ENCODE peak calls at places on chromosome 16, in seven cellular contexts. W is astrocyte of the spinal cord, V is Peyer's patch, Z is GM10248, X is lower leg skin, N is fibroblast of the aortic adventitia, I is cardiac muscle cell. M is an unnamed sample.

GRCh38 chr16:1645914-1646525 is 32.1 kb upstream of the JPT2 start:
- DNase-seq in W (peak), V (no peak), Z (no peak), X (no peak), N (no peak), I (no peak), M (no peak)

GRCh38 chr16:77288222-77288621 is 89.0 kb downstream of the SYCE1L start:
- DNase-seq in W (peak), V (no peak), Z (no peak), X (no peak), N (peak), I (peak), M (no peak)

GRCh38 chr16:15650019-15650697 is at the start of gene NDE1:
- DNase-seq in W (peak), V (peak), Z (peak), X (peak), N (peak), I (peak), M (peak)

GRCh38 chr16:20136446-20136968 is 62.8 kb upstream of the GPR139 start:
- DNase-seq in W (no peak), V (no peak), Z (no peak), X (no peak), N (no peak), I (no peak), M (no peak)

GRCh38 chr16:27945233-27945975 is 118.1 kb downstream of the GSG1L start:
- DNase-seq in W (no peak), V (no peak), Z (no peak), X (no peak), N (no peak), I (no peak), M (no peak)

GRCh38 chr16:88703486-88704309 is 2.5 kb downstream of the RNF166 start:
- DNase-seq in W (no peak), V (peak), Z (peak), X (no peak), N (no peak), I (no peak), M (no peak)

GRCh38 chr16:3004781-3005284 is 7.9 kb upstream of the CLDN9 start:
- DNase-seq in W (no peak), V (no peak), Z (no peak), X (no peak), N (no peak), I (no peak), M (peak)

GRCh38 chr16:69274699-69275235 is 36.4 kb upstream of the VPS4A start:
- DNase-seq in W (no peak), V (no peak), Z (no peak), X (no peak), N (no peak), I (peak), M (no peak)

GRCh38 chr16:3235856-3236669 is 1.1 kb upstream of the ZNF200 start:
- DNase-seq in W (no peak), V (peak), Z (no peak), X (no peak), N (no peak), I (peak), M (peak)

GRCh38 chr16:53159781-53160436 is 105.1 kb downstream of the CHD9 start:
- DNase-seq in W (peak), V (no peak), Z (peak), X (no peak), N (peak), I (peak), M (peak)

GRCh38 chr16:27226976-27227705 is 23.8 kb downstream of the KDM8 start:
- DNase-seq in W (no peak), V (no peak), Z (no peak), X (no peak), N (no peak), I (no peak), M (no peak)

GRCh38 chr16:24534634-24535033 is 4.7 kb upstream of the RBBP6 start:
- DNase-seq in W (no peak), V (no peak), Z (no peak), X (no peak), N (peak), I (no peak), M (no peak)

GRCh38 chr16:67884684-67885083 is at the start of gene NRN1L:
- DNase-seq in W (peak), V (peak), Z (no peak), X (peak), N (peak), I (peak), M (peak)

GRCh38 chr16:88084881-88085280 is 133.6 kb downstream of the BANP start:
- DNase-seq in W (no peak), V (no peak), Z (no peak), X (no peak), N (peak), I (peak), M (no peak)

GRCh38 chr16:47644166-47644565 is 183.0 kb downstream of the PHKB start:
- DNase-seq in W (peak), V (no peak), Z (no peak), X (no peak), N (peak), I (peak), M (no peak)

GRCh38 chr16:5526826-5527225 is 429.2 kb upstream of the EEF2KMT start:
- DNase-seq in W (no peak), V (no peak), Z (no peak), X (no peak), N (no peak), I (no peak), M (no peak)

GRCh38 chr16:89009343-89010209 is 32.6 kb upstream of the CBFA2T3 start:
- DNase-seq in W (no peak), V (no peak), Z (peak), X (no peak), N (peak), I (peak), M (peak)

GRCh38 chr16:49516382-49517036 is 142.9 kb downstream of the C16orf78 start:
- DNase-seq in W (no peak), V (no peak), Z (no peak), X (no peak), N (no peak), I (no peak), M (no peak)

GRCh38 chr16:2420035-2420434 is 9.2 kb upstream of the CCNF start:
- DNase-seq in W (no peak), V (no peak), Z (no peak), X (no peak), N (peak), I (peak), M (no peak)

GRCh38 chr16:79071424-79071823 is 529.1 kb downstream of the MAF start:
- DNase-seq in W (no peak), V (no peak), Z (no peak), X (no peak), N (no peak), I (no peak), M (no peak)

GRCh38 chr16:88941933-88942909 is 34.8 kb downstream of the CBFA2T3 start:
- DNase-seq in W (no peak), V (peak), Z (peak), X (no peak), N (no peak), I (peak), M (peak)

GRCh38 chr16:75099738-75100615 is 16.6 kb downstream of the LDHD start:
- DNase-seq in W (no peak), V (peak), Z (no peak), X (no peak), N (no peak), I (no peak), M (no peak)

GRCh38 chr16:15553313-15554088 is 89.5 kb downstream of the MARF1 start:
- DNase-seq in W (no peak), V (no peak), Z (no peak), X (no peak), N (peak), I (no peak), M (no peak)

GRCh38 chr16:71367243-71367976 is 8.9 kb downstream of the CALB2 start:
- DNase-seq in W (no peak), V (no peak), Z (peak), X (no peak), N (peak), I (peak), M (peak)

GRCh38 chr16:84292032-84292431 is 2.6 kb upstream of the WFDC1 start:
- DNase-seq in W (no peak), V (no peak), Z (no peak), X (no peak), N (no peak), I (no peak), M (no peak)

GRCh38 chr16:17312100-17312732 is 158.5 kb downstream of the XYLT1 start:
- DNase-seq in W (no peak), V (no peak), Z (no peak), X (no peak), N (no peak), I (no peak), M (no peak)

GRCh38 chr16:56450275-56450889 is 750 bp downstream of the NUDT21 start:
- DNase-seq in W (no peak), V (no peak), Z (no peak), X (no peak), N (peak), I (peak), M (no peak)

GRCh38 chr16:23188911-23189310 is 6.4 kb downstream of the SCNN1G start:
- DNase-seq in W (no peak), V (no peak), Z (no peak), X (no peak), N (no peak), I (no peak), M (no peak)

GRCh38 chr16:66740010-66740409 is 11.4 kb downstream of the DYNC1LI2 start:
- DNase-seq in W (peak), V (no peak), Z (peak), X (no peak), N (peak), I (peak), M (peak)

GRCh38 chr16:29820730-29821662 is 734 bp downstream of the MVP start:
- DNase-seq in W (no peak), V (peak), Z (peak), X (no peak), N (peak), I (no peak), M (no peak)

GRCh38 chr16:24771779-24772157 is 42.3 kb downstream of the TNRC6A start:
- DNase-seq in W (no peak), V (no peak), Z (no peak), X (no peak), N (peak), I (peak), M (no peak)

GRCh38 chr16:88306860-88307545 is 75.8 kb upstream of the ZNF469 start:
- DNase-seq in W (peak), V (no peak), Z (no peak), X (no peak), N (peak), I (peak), M (no peak)

GRCh38 chr16:9980981-9981380 is 201.2 kb downstream of the GRIN2A start:
- DNase-seq in W (no peak), V (no peak), Z (no peak), X (no peak), N (no peak), I (no peak), M (no peak)

GRCh38 chr16:4477966-4478365 is 1.8 kb downstream of the HMOX2 start:
- DNase-seq in W (peak), V (no peak), Z (no peak), X (no peak), N (peak), I (peak), M (no peak)
- TF ChIP-seq CTCF in W (peak), V (no peak), Z (no peak), X (no peak), N (peak), I (peak), M (no peak)

GRCh38 chr16:6970171-6970857 is 362.3 kb upstream of the RBFOX1 start:
- DNase-seq in W (no peak), V (no peak), Z (no peak), X (no peak), N (no peak), I (no peak), M (no peak)

GRCh38 chr16:6964679-6965078 is 368.0 kb upstream of the RBFOX1 start:
- DNase-seq in W (no peak), V (no peak), Z (no peak), X (no peak), N (no peak), I (no peak), M (no peak)

GRCh38 chr16:6966925-6967324 is 365.7 kb upstream of the RBFOX1 start:
- DNase-seq in W (no peak), V (no peak), Z (no peak), X (no peak), N (no peak), I (no peak), M (no peak)

GRCh38 chr16:6967796-6968195 is 364.8 kb upstream of the RBFOX1 start:
- DNase-seq in W (no peak), V (no peak), Z (no peak), X (no peak), N (no peak), I (no peak), M (no peak)

DNA sequence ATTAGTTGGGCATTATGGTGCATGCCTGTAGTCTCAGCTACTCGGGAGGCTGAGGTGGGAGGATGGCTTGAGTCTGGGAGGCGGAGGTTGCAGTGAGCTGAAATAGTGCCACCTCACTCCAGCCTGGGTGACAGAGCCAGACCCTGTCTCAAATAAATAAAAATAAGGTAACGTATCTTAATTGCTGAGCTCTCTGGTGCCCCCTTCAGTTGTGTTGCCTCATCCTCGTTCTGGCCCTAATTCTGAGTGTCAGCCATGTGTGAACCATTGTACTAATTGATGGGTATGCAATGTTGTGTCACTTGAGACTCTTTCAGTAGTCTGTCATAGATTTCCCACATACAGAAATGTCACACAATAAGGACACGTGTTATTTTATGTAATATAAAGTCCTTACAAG is 363.1 kb upstream of the RBFOX1 start:
- DNase-seq in W (no peak), V (no peak), Z (no peak), X (no peak), N (no peak), I (no peak), M (no peak)
- TF ChIP-seq CTCF in W (no peak), V (no peak), Z (no peak), X (no peak), N (no peak), I (no peak), M (no peak)

DNA sequence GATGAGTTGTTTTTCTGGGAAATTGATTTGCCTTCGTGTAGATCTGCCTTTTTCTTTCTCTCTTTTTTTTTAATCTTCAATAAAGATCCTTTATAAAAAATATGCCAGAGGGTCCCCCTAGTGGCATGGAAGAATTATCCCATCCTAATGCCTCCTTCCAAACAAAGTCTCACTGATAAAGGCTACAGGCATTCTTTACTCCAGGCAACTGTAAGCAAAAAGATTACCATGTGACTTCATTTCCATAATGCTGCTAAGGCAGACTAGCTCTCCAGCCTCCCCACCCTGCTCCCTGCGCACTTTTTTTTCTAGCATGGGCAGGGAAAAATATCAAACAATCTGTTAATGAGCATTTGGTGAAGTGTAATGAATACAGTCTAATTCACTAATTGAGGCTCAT is 220.2 kb upstream of the CDH8 start:
- DNase-seq in W (no peak), V (no peak), Z (no peak), X (no peak), N (no peak), I (no peak), M (no peak)
- TF ChIP-seq CTCF in W (peak), V (no peak), Z (no peak), X (no peak), N (no peak), I (no peak), M (peak)

DNA sequence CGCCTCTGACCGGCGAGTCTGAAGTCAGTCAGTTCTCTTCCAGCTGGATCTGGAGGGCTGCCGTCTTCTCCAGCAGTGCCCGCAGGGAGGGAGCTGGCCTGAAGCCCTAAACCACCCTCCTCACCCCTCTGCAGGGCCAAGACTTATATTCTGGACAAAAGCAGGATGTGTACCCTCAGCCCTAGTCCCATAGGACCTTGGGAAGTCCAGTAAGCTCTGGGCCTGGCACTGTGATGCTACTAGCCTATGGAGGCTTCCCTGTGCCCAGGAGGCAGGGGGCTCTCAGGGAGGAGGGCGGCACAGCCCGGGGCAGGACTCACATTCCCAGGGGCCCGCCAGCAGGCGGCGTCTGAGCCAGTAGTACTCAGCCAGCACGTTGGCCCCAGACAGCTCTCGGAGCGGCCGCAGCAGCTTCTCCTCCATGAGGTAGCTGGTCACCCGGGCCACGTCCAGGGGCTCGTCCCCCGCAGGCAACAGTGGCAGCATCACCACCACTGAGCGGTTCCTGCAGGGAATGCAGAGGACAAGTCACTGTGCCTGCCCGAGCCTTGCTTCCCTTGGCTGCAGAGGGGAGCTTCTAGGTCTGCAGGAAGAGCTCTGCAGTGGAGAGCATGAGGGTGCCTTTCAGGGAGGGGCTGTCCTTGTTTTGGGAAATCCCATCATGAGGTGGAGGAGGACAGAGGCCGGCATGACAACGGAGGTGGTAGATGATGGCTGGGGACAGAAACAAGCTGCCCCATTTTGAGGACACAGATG is 41.7 kb downstream of the RMI2 start:
- DNase-seq in W (peak), V (no peak), Z (no peak), X (no peak), N (peak), I (peak), M (peak)
- TF ChIP-seq CTCF in W (peak), V (peak), Z (peak), X (no peak), N (peak), I (peak), M (peak)